ENCODE peak calls at places on chromosomes 12 and 14, in eight cellular contexts. One of them, this sample, is unnamed.

GRCh38 chr14:80636071-80636470 is 305.5 kb downstream of the CEP128 start:
- DNase-seq in HepG2: no peak
- DNase-seq in K562: no peak
- DNase-seq in GM12878: no peak
- DNase-seq in A549: peak; percentile 47
- DNase-seq in HCT116: no peak
- DNase-seq in H1: no peak
- DNase-seq in endothelial cell of umbilical vein: no peak
- DNase-seq in this sample: peak; percentile 2

GRCh38 chr14:71362282-71362681 is 455.0 kb downstream of the PCNX1 start:
- DNase-seq in A549: no peak
- DNase-seq in H1: no peak
- DNase-seq in K562: no peak
- DNase-seq in HCT116: no peak
- DNase-seq in endothelial cell of umbilical vein: no peak
- DNase-seq in GM12878: no peak
- DNase-seq in HepG2: no peak
- DNase-seq in this sample: peak; percentile 14

GRCh38 chr12:83784298-83784890 is 1097.7 kb downstream of the TMTC2 start:
- DNase-seq in H1: no peak
- DNase-seq in K562: no peak
- DNase-seq in GM12878: no peak
- DNase-seq in HepG2: no peak
- DNase-seq in endothelial cell of umbilical vein: no peak
- DNase-seq in A549: no peak
- DNase-seq in HCT116: no peak
- DNase-seq in this sample: no peak

GRCh38 chr12:132638541-132639408 is 20.2 kb downstream of the P2RX2 start:
- DNase-seq in K562: peak; percentile 46
- DNase-seq in endothelial cell of umbilical vein: peak; percentile 59
- DNase-seq in HCT116: no peak
- DNase-seq in A549: peak; percentile 67
- DNase-seq in GM12878: no peak
- DNase-seq in H1: no peak
- DNase-seq in HepG2: peak; percentile 17
- DNase-seq in this sample: peak; percentile 56

GRCh38 chr12:106120578-106121105 is 18.1 kb downstream of the NUAK1 start:
- DNase-seq in HCT116: no peak
- DNase-seq in endothelial cell of umbilical vein: no peak
- DNase-seq in H1: no peak
- DNase-seq in K562: no peak
- DNase-seq in A549: peak; percentile 68
- DNase-seq in GM12878: no peak
- DNase-seq in HepG2: peak; percentile 84
- DNase-seq in this sample: no peak

GRCh38 chr12:91877022-91877421 is 268.6 kb downstream of the BTG1 start:
- DNase-seq in K562: no peak
- DNase-seq in endothelial cell of umbilical vein: peak; percentile 87
- DNase-seq in GM12878: peak; percentile 20
- DNase-seq in A549: no peak
- DNase-seq in H1: no peak
- DNase-seq in HCT116: no peak
- DNase-seq in HepG2: no peak
- DNase-seq in this sample: peak; percentile 49

GRCh38 chr12:67630373-67631088 is 18.0 kb upstream of the DYRK2 start:
- DNase-seq in A549: no peak
- DNase-seq in GM12878: peak; percentile 53
- DNase-seq in K562: no peak
- DNase-seq in H1: peak; percentile 17
- DNase-seq in HCT116: no peak
- DNase-seq in HepG2: peak; percentile 10
- DNase-seq in endothelial cell of umbilical vein: peak; percentile 65
- DNase-seq in this sample: peak; percentile 94

GRCh38 chr14:74976264-74977113 is 21.1 kb upstream of the PGF start:
- DNase-seq in K562: no peak
- DNase-seq in endothelial cell of umbilical vein: no peak
- DNase-seq in HCT116: no peak
- DNase-seq in HepG2: no peak
- DNase-seq in A549: no peak
- DNase-seq in GM12878: no peak
- DNase-seq in H1: no peak
- DNase-seq in this sample: no peak

GRCh38 chr14:89578048-89578619 is 161.1 kb upstream of the FOXN3 start:
- DNase-seq in A549: no peak
- DNase-seq in endothelial cell of umbilical vein: no peak
- DNase-seq in HepG2: no peak
- DNase-seq in K562: no peak
- DNase-seq in HCT116: no peak
- DNase-seq in H1: no peak
- DNase-seq in GM12878: no peak
- DNase-seq in this sample: no peak

GRCh38 chr14:77296155-77296554 is 24.5 kb downstream of the POMT2 start:
- DNase-seq in endothelial cell of umbilical vein: no peak
- DNase-seq in GM12878: no peak
- DNase-seq in K562: no peak
- DNase-seq in HCT116: no peak
- DNase-seq in HepG2: no peak
- DNase-seq in H1: no peak
- DNase-seq in A549: no peak
- DNase-seq in this sample: no peak

GRCh38 chr12:31386364-31386777 is 60.4 kb upstream of the SINHCAF start:
- DNase-seq in GM12878: no peak
- DNase-seq in HepG2: no peak
- DNase-seq in endothelial cell of umbilical vein: no peak
- DNase-seq in A549: no peak
- DNase-seq in H1: peak; percentile 84
- DNase-seq in HCT116: no peak
- DNase-seq in K562: no peak
- DNase-seq in this sample: no peak

GRCh38 chr12:64672925-64673409 is 62.7 kb downstream of the RASSF3 start:
- DNase-seq in K562: no peak
- DNase-seq in GM12878: no peak
- DNase-seq in A549: peak; percentile 62
- DNase-seq in endothelial cell of umbilical vein: peak; percentile 87
- DNase-seq in HepG2: peak; percentile 76
- DNase-seq in HCT116: peak; percentile 56
- DNase-seq in H1: no peak
- DNase-seq in this sample: no peak
- TF ChIP-seq POLR2A in K562: no peak
- TF ChIP-seq POLR2A in GM12878: no peak
- TF ChIP-seq POLR2A in A549: no peak
- TF ChIP-seq POLR2A in endothelial cell of umbilical vein: no peak
- TF ChIP-seq POLR2A in HepG2: no peak
- TF ChIP-seq POLR2A in HCT116: no peak
- TF ChIP-seq POLR2A in H1: no peak
- TF ChIP-seq POLR2A in this sample: no peak

GRCh38 chr14:23364604-23365352 is at the start of gene EFS:
- DNase-seq in HCT116: no peak
- DNase-seq in H1: no peak
- DNase-seq in A549: no peak
- DNase-seq in K562: no peak
- DNase-seq in HepG2: no peak
- DNase-seq in endothelial cell of umbilical vein: no peak
- DNase-seq in GM12878: no peak
- DNase-seq in this sample: no peak

GRCh38 chr14:23365353-23366162 is 586 bp upstream of the EFS start:
- DNase-seq in H1: no peak
- DNase-seq in endothelial cell of umbilical vein: no peak
- DNase-seq in HCT116: no peak
- DNase-seq in GM12878: no peak
- DNase-seq in A549: no peak
- DNase-seq in HepG2: no peak
- DNase-seq in K562: no peak
- DNase-seq in this sample: no peak

GRCh38 chr14:23362200-23362599 is 2.8 kb downstream of the EFS start:
- DNase-seq in GM12878: no peak
- DNase-seq in A549: peak; percentile 21
- DNase-seq in H1: no peak
- DNase-seq in K562: no peak
- DNase-seq in HepG2: peak; percentile 36
- DNase-seq in HCT116: no peak
- DNase-seq in endothelial cell of umbilical vein: no peak
- DNase-seq in this sample: peak; percentile 16

GRCh38 chr14:23366163-23366921 is 1.4 kb upstream of the EFS start:
- DNase-seq in H1: no peak
- DNase-seq in A549: no peak
- DNase-seq in endothelial cell of umbilical vein: no peak
- DNase-seq in HepG2: no peak
- DNase-seq in K562: peak; percentile 42
- DNase-seq in HCT116: no peak
- DNase-seq in GM12878: no peak
- DNase-seq in this sample: no peak

GRCh38 chr14:23364164-23364571 is 804 bp downstream of the EFS start:
- DNase-seq in H1: no peak
- DNase-seq in endothelial cell of umbilical vein: no peak
- DNase-seq in HCT116: no peak
- DNase-seq in K562: peak; percentile 30
- DNase-seq in A549: no peak
- DNase-seq in HepG2: no peak
- DNase-seq in GM12878: no peak
- DNase-seq in this sample: no peak
- TF ChIP-seq MAX in H1: no peak
- TF ChIP-seq MAX in endothelial cell of umbilical vein: no peak
- TF ChIP-seq MAX in HCT116: no peak
- TF ChIP-seq MAX in K562: no peak
- TF ChIP-seq MAX in A549: no peak
- TF ChIP-seq MAX in HepG2: no peak
- TF ChIP-seq MAX in GM12878: no peak
- TF ChIP-seq MAX in this sample: no peak

DNA sequence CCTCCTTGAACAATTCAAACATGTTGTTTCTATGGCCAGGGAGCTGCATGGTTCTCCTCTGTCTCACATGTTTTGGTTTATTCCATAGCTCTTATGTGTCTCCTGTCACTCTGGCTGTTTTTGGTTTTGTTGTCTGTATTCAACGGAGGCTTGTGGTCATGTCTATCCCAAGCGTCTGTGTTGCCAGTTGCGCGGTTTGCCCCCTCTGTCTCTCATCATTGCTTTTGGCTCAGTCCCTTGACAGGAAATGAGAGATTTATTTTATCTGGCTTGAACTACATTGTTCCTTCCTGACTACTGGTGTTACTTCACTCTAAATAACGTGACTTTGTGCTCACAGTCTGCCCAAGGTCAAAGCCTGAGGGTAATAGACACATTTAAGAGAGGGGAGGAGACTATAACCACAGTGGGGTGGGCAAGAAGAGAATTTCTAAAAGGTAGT is 96.4 kb upstream of the SOX5 start:
- DNase-seq in H1: no peak
- DNase-seq in HepG2: peak; percentile 87
- DNase-seq in HCT116: no peak
- DNase-seq in GM12878: no peak
- DNase-seq in endothelial cell of umbilical vein: peak; percentile 79
- DNase-seq in K562: no peak
- DNase-seq in A549: no peak
- DNase-seq in this sample: no peak
- TF ChIP-seq POLR2A in H1: no peak
- TF ChIP-seq POLR2A in HepG2: peak; percentile 59
- TF ChIP-seq POLR2A in HCT116: no peak
- TF ChIP-seq POLR2A in GM12878: no peak
- TF ChIP-seq POLR2A in endothelial cell of umbilical vein: no peak
- TF ChIP-seq POLR2A in K562: no peak
- TF ChIP-seq POLR2A in A549: no peak
- TF ChIP-seq POLR2A in this sample: no peak

DNA sequence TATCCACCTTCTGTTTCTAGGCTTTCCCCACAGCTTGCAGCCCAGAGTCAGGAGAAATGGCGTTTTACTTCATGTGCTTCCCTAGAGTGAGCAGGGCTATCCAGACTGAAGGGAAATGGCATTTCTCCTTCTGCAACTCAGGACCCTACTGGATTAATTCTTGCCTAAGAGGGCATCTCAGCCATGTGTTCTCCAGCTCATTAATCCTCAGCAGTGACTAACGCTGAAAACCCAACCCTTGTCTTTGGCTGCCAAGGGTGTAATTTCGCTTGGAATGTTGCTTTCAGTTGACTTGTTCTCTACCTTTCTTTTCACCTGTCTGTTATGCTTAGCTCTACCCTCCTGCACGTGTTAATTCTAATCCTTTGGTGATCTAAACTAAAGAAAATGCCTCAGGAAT is 21.0 kb upstream of the EMP1 start:
- DNase-seq in K562: no peak
- DNase-seq in HepG2: no peak
- DNase-seq in HCT116: no peak
- DNase-seq in GM12878: no peak
- DNase-seq in A549: no peak
- DNase-seq in endothelial cell of umbilical vein: no peak
- DNase-seq in H1: no peak
- DNase-seq in this sample: peak; percentile 25
- TF ChIP-seq MAX in K562: no peak
- TF ChIP-seq MAX in HepG2: no peak
- TF ChIP-seq MAX in HCT116: peak; percentile 62
- TF ChIP-seq MAX in GM12878: no peak
- TF ChIP-seq MAX in A549: no peak
- TF ChIP-seq MAX in endothelial cell of umbilical vein: no peak
- TF ChIP-seq MAX in H1: no peak
- TF ChIP-seq MAX in this sample: no peak

GRCh38 chr12:14396071-14396470 is 30.6 kb downstream of the ATF7IP start:
- DNase-seq in A549: no peak
- DNase-seq in endothelial cell of umbilical vein: no peak
- DNase-seq in H1: no peak
- DNase-seq in HepG2: no peak
- DNase-seq in K562: no peak
- DNase-seq in GM12878: peak; percentile 45
- DNase-seq in HCT116: no peak
- DNase-seq in this sample: peak; percentile 24
- TF ChIP-seq POLR2A in A549: no peak
- TF ChIP-seq POLR2A in endothelial cell of umbilical vein: no peak
- TF ChIP-seq POLR2A in H1: no peak
- TF ChIP-seq POLR2A in HepG2: no peak
- TF ChIP-seq POLR2A in K562: no peak
- TF ChIP-seq POLR2A in GM12878: no peak
- TF ChIP-seq POLR2A in HCT116: no peak
- TF ChIP-seq POLR2A in this sample: no peak